ENCODE peak calls at places on chromosome 11, in ten cellular contexts. B is tibial artery, H is GM23338, Z is left lung, X is heart right ventricle, G is lung, N is MM.1S, U is psoas muscle, T is fibroblast of lung, M is transverse colon. L is an unnamed sample.

GRCh38 chr11:33557201-33557600 is 143.4 kb downstream of the C11orf91 start:
- DNase-seq in T (peak; percentile 94), N (no peak), M (no peak), B (no peak), Z (no peak), X (no peak), H (peak; percentile 33), G (no peak), U (no peak), L (no peak)

GRCh38 chr11:27485930-27486773 is 13.6 kb upstream of the LGR4 start:
- DNase-seq in U (no peak), T (peak; percentile 42), M (no peak), H (peak; percentile 81), G (no peak), X (no peak), B (no peak), N (peak; percentile 60), Z (no peak), L (peak; percentile 73)

GRCh38 chr11:130732476-130732875 is 183.8 kb downstream of the SNX19 start:
- DNase-seq in B (no peak), G (no peak), Z (no peak), M (no peak), H (no peak), X (no peak), N (no peak), T (no peak), U (no peak), L (no peak)

GRCh38 chr11:76824980-76825725 is 35.6 kb upstream of the ACER3 start:
- DNase-seq in X (no peak), T (peak; percentile 41), M (no peak), N (no peak), B (no peak), U (no peak), G (no peak), H (no peak), Z (no peak), L (no peak)

GRCh38 chr11:67666676-67667489 is 7.5 kb downstream of the ALDH3B2 start:
- DNase-seq in G (no peak), M (no peak), X (no peak), Z (no peak), U (no peak), B (no peak), N (no peak), H (no peak), T (no peak), L (no peak)

GRCh38 chr11:67996622-67997459 is 7.1 kb downstream of the UNC93B1 start:
- DNase-seq in U (peak; percentile 80), G (peak; percentile 89), N (peak; percentile 73), H (peak; percentile 95), B (peak; percentile 63), Z (peak; percentile 94), M (peak; percentile 88), T (peak; percentile 31), X (peak; percentile 67), L (peak; percentile 91)

GRCh38 chr11:130047141-130047540 is 22.6 kb upstream of the APLP2 start:
- DNase-seq in M (no peak), G (no peak), Z (no peak), T (no peak), U (no peak), X (no peak), N (no peak), H (no peak), B (no peak), L (no peak)

GRCh38 chr11:117411736-117412135 is 84.1 kb downstream of the CEP164 start:
- DNase-seq in M (no peak), X (no peak), Z (no peak), B (no peak), U (no peak), N (no peak), T (no peak), H (no peak), G (no peak), L (no peak)

GRCh38 chr11:122264121-122264520 is 148.1 kb upstream of the BLID start:
- DNase-seq in X (no peak), U (no peak), M (no peak), T (no peak), G (no peak), Z (no peak), N (no peak), B (no peak), H (no peak), L (no peak)

GRCh38 chr11:122984186-122985011 is 2.8 kb upstream of the BSX start:
- DNase-seq in B (no peak), X (no peak), H (peak; percentile 82), U (no peak), G (no peak), N (no peak), Z (no peak), T (no peak), M (no peak), L (no peak)

GRCh38 chr11:5420993-5421392 is 918 bp upstream of the OR51Q1 start:
- DNase-seq in Z (no peak), G (no peak), B (no peak), U (no peak), M (no peak), N (no peak), H (peak; percentile 43), X (no peak), T (no peak), L (no peak)

GRCh38 chr11:118883004-118883367 is 706 bp upstream of the CXCR5 start:
- DNase-seq in H (no peak), N (no peak), B (no peak), M (no peak), X (no peak), G (no peak), U (peak; percentile 3), T (no peak), Z (no peak), L (no peak)

GRCh38 chr11:20005747-20006146 is 154.5 kb downstream of the DBX1 start:
- DNase-seq in U (no peak), T (no peak), B (no peak), H (no peak), Z (no peak), G (no peak), N (no peak), X (no peak), M (no peak), L (no peak)

GRCh38 chr11:19880088-19880345 is 167.4 kb downstream of the NAV2 start:
- DNase-seq in B (no peak), G (no peak), H (no peak), M (no peak), T (no peak), X (no peak), Z (no peak), N (no peak), U (no peak), L (no peak)

GRCh38 chr11:6734616-6735015 is 37.2 kb downstream of the OR2AG2 start:
- DNase-seq in X (no peak), T (no peak), B (no peak), Z (no peak), U (no peak), G (no peak), H (no peak), N (no peak), M (no peak), L (no peak)

GRCh38 chr11:6733326-6734030 is 38.3 kb downstream of the OR2AG2 start:
- DNase-seq in H (no peak), U (no peak), Z (no peak), X (no peak), G (no peak), N (no peak), B (no peak), M (no peak), T (no peak), L (no peak)

GRCh38 chr11:6737872-6738466 is 33.8 kb downstream of the OR2AG2 start:
- DNase-seq in M (peak; percentile 40), U (no peak), X (no peak), N (peak; percentile 84), T (peak; percentile 14), Z (no peak), B (peak; percentile 24), G (peak; percentile 42), H (peak; percentile 80), L (peak; percentile 63)

GRCh38 chr11:6736495-6737121 is 35.2 kb downstream of the OR2AG2 start:
- DNase-seq in G (no peak), N (no peak), M (no peak), T (peak; percentile 23), Z (no peak), H (no peak), B (no peak), U (no peak), X (no peak), L (no peak)

GRCh38 chr11:6735306-6735705 is 36.5 kb downstream of the OR2AG2 start:
- DNase-seq in Z (no peak), X (no peak), U (no peak), H (no peak), T (peak; percentile 13), N (no peak), B (no peak), M (no peak), G (no peak), L (no peak)
- H3K4me1 ChIP-seq in Z (peaks cover 48% of the 10 kb centered on the region), X (no peaks in the 10 kb centered on the region), U (no peaks in the 10 kb centered on the region), H (no peaks in the 10 kb centered on the region), T (no peaks in the 10 kb centered on the region), N (no peaks in the 10 kb centered on the region), B (no peaks in the 10 kb centered on the region), M (no peaks in the 10 kb centered on the region), G (no peaks in the 10 kb centered on the region), L (no peaks in the 10 kb centered on the region)

GRCh38 chr11:2586793-2587131 is 113.0 kb downstream of the KCNQ1OT1 start:
- DNase-seq in N (no peak), M (no peak), B (no peak), G (no peak), H (no peak), T (no peak), U (peak; percentile 45), X (peak; percentile 3), Z (peak; percentile 51), L (no peak)
- H3K27me3 ChIP-seq in N (no peaks in the 10 kb centered on the region), M (no peaks in the 10 kb centered on the region), B (peaks cover 3% of the 10 kb centered on the region), G (no peaks in the 10 kb centered on the region), H (peaks cover 77% of the 10 kb centered on the region), T (no peaks in the 10 kb centered on the region), U (no peaks in the 10 kb centered on the region), X (no peaks in the 10 kb centered on the region), Z (no peaks in the 10 kb centered on the region), L (no peaks in the 10 kb centered on the region)

DNA sequence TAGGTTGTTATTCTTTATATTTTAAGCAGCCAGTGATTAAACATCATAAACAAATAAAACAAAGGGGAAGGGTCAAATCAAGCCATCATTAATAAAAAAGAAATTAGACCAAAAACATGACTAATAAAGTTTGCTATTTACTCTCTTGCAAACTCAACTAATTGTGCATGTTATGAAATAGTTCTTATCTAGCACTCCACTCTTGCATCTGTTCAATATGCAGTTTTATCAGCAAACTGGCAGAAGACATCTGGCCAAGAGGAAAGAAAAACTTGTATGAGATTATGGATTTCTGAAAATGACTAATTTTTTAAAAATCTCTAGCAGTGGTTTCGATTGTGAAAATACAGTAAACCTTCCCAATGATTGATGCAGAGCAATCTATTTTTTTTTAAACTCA is 83.2 kb downstream of the GRIA4 start:
- DNase-seq in Z (no peak), T (no peak), N (no peak), H (no peak), B (no peak), M (no peak), X (no peak), G (no peak), U (no peak), L (no peak)
- H3K4me1 ChIP-seq in Z (no peaks in the 10 kb centered on the region), T (no peaks in the 10 kb centered on the region), N (peaks cover 12% of the 10 kb centered on the region), H (peaks cover 16% of the 10 kb centered on the region), B (no peaks in the 10 kb centered on the region), M (no peaks in the 10 kb centered on the region), X (no peaks in the 10 kb centered on the region), G (no peaks in the 10 kb centered on the region), U (no peaks in the 10 kb centered on the region), L (no peaks in the 10 kb centered on the region)

GRCh38 chr11:127000291-127000968 is at the start of gene KIRREL3:
- DNase-seq in T (peak; percentile 48), U (no peak), M (no peak), H (peak; percentile 53), B (no peak), Z (no peak), G (no peak), X (peak; percentile 17), N (no peak), L (no peak)
- H3K27me3 ChIP-seq in T (no peaks in the 10 kb centered on the region), U (peaks cover 3% of the 10 kb centered on the region), M (peaks cover 85% of the 10 kb centered on the region), H (peaks cover 70% of the 10 kb centered on the region), B (peaks cover 81% of the 10 kb centered on the region), Z (peaks cover 54% of the 10 kb centered on the region), G (peaks cover 11% of the 10 kb centered on the region), X (peaks cover 92% of the 10 kb centered on the region), N (peaks cover 31% of the 10 kb centered on the region), L (peaks cover 36% of the 10 kb centered on the region)

L was measured in small intestine.